ENCODE peak calls at places on chromosomes 1 and 21, in ten cellular contexts. One of them, this sample, is unnamed.

GRCh38 chr1:237913345-237913744 is 22.6 kb upstream of the ZP4 start:
- DNase-seq in LNCaP clone FGC: no peak
- DNase-seq in RWPE1: no peak
- DNase-seq in fibroblast of pulmonary artery: no peak
- DNase-seq in BJ: no peak
- DNase-seq in suprapubic skin: no peak
- DNase-seq in mesothelial cell of epicardium: no peak
- DNase-seq in HL-60: no peak
- DNase-seq in adrenal gland: no peak
- DNase-seq in choroid plexus epithelial cell: no peak
- DNase-seq in this sample: no peak

GRCh38 chr21:39788383-39788782 is 43.4 kb downstream of the IGSF5 start:
- DNase-seq in LNCaP clone FGC: peak
- DNase-seq in RWPE1: peak
- DNase-seq in fibroblast of pulmonary artery: peak
- DNase-seq in BJ: peak
- DNase-seq in suprapubic skin: peak
- DNase-seq in mesothelial cell of epicardium: peak
- DNase-seq in HL-60: no peak
- DNase-seq in adrenal gland: peak
- DNase-seq in choroid plexus epithelial cell: peak
- DNase-seq in this sample: peak

GRCh38 chr1:67201891-67202290 is 35.6 kb downstream of the IL23R start:
- DNase-seq in LNCaP clone FGC: no peak
- DNase-seq in RWPE1: no peak
- DNase-seq in fibroblast of pulmonary artery: no peak
- DNase-seq in BJ: no peak
- DNase-seq in suprapubic skin: no peak
- DNase-seq in mesothelial cell of epicardium: no peak
- DNase-seq in HL-60: no peak
- DNase-seq in adrenal gland: no peak
- DNase-seq in choroid plexus epithelial cell: no peak
- DNase-seq in this sample: no peak

GRCh38 chr1:54551891-54552290 is 3.9 kb downstream of the ACOT11 start:
- DNase-seq in LNCaP clone FGC: no peak
- DNase-seq in RWPE1: no peak
- DNase-seq in fibroblast of pulmonary artery: no peak
- DNase-seq in BJ: no peak
- DNase-seq in suprapubic skin: no peak
- DNase-seq in mesothelial cell of epicardium: no peak
- DNase-seq in HL-60: no peak
- DNase-seq in adrenal gland: no peak
- DNase-seq in choroid plexus epithelial cell: no peak
- DNase-seq in this sample: no peak

GRCh38 chr1:151888972-151889570 is 20.2 kb downstream of the THEM4 start:
- DNase-seq in LNCaP clone FGC: no peak
- DNase-seq in RWPE1: peak
- DNase-seq in fibroblast of pulmonary artery: no peak
- DNase-seq in BJ: no peak
- DNase-seq in suprapubic skin: no peak
- DNase-seq in mesothelial cell of epicardium: no peak
- DNase-seq in HL-60: no peak
- DNase-seq in adrenal gland: no peak
- DNase-seq in choroid plexus epithelial cell: peak
- DNase-seq in this sample: no peak

GRCh38 chr1:116255933-116256649 is 117.0 kb upstream of the ATP1A1 start:
- DNase-seq in LNCaP clone FGC: no peak
- DNase-seq in RWPE1: no peak
- DNase-seq in fibroblast of pulmonary artery: no peak
- DNase-seq in BJ: no peak
- DNase-seq in suprapubic skin: no peak
- DNase-seq in mesothelial cell of epicardium: no peak
- DNase-seq in HL-60: no peak
- DNase-seq in adrenal gland: no peak
- DNase-seq in choroid plexus epithelial cell: peak
- DNase-seq in this sample: no peak

GRCh38 chr1:12153181-12153785 is 13.5 kb upstream of the TNFRSF1B start:
- DNase-seq in LNCaP clone FGC: no peak
- DNase-seq in RWPE1: no peak
- DNase-seq in fibroblast of pulmonary artery: peak
- DNase-seq in BJ: peak
- DNase-seq in suprapubic skin: no peak
- DNase-seq in mesothelial cell of epicardium: no peak
- DNase-seq in HL-60: no peak
- DNase-seq in adrenal gland: peak
- DNase-seq in choroid plexus epithelial cell: peak
- DNase-seq in this sample: no peak

GRCh38 chr1:225965231-225965630 is 24.2 kb upstream of the LEFTY2 start:
- DNase-seq in LNCaP clone FGC: no peak
- DNase-seq in RWPE1: no peak
- DNase-seq in fibroblast of pulmonary artery: no peak
- DNase-seq in BJ: no peak
- DNase-seq in suprapubic skin: no peak
- DNase-seq in mesothelial cell of epicardium: no peak
- DNase-seq in HL-60: no peak
- DNase-seq in adrenal gland: no peak
- DNase-seq in choroid plexus epithelial cell: no peak
- DNase-seq in this sample: no peak

GRCh38 chr1:9346566-9346965 is 53.9 kb downstream of the SPSB1 start:
- DNase-seq in LNCaP clone FGC: no peak
- DNase-seq in RWPE1: no peak
- DNase-seq in fibroblast of pulmonary artery: no peak
- DNase-seq in BJ: no peak
- DNase-seq in suprapubic skin: no peak
- DNase-seq in mesothelial cell of epicardium: no peak
- DNase-seq in HL-60: no peak
- DNase-seq in adrenal gland: no peak
- DNase-seq in choroid plexus epithelial cell: no peak
- DNase-seq in this sample: no peak

GRCh38 chr1:62784509-62785365 is 805 bp downstream of the ATG4C start:
- DNase-seq in LNCaP clone FGC: no peak
- DNase-seq in RWPE1: peak
- DNase-seq in fibroblast of pulmonary artery: peak
- DNase-seq in BJ: no peak
- DNase-seq in suprapubic skin: no peak
- DNase-seq in mesothelial cell of epicardium: no peak
- DNase-seq in HL-60: no peak
- DNase-seq in adrenal gland: no peak
- DNase-seq in choroid plexus epithelial cell: peak
- DNase-seq in this sample: no peak

GRCh38 chr1:156577512-156577911 is 2.0 kb upstream of the TTC24 start:
- DNase-seq in LNCaP clone FGC: no peak
- DNase-seq in RWPE1: no peak
- DNase-seq in fibroblast of pulmonary artery: no peak
- DNase-seq in BJ: no peak
- DNase-seq in suprapubic skin: no peak
- DNase-seq in mesothelial cell of epicardium: no peak
- DNase-seq in HL-60: no peak
- DNase-seq in adrenal gland: no peak
- DNase-seq in choroid plexus epithelial cell: no peak
- DNase-seq in this sample: no peak

GRCh38 chr1:59276317-59276914 is 20.5 kb upstream of the FGGY start:
- DNase-seq in LNCaP clone FGC: no peak
- DNase-seq in RWPE1: no peak
- DNase-seq in fibroblast of pulmonary artery: peak
- DNase-seq in BJ: no peak
- DNase-seq in suprapubic skin: no peak
- DNase-seq in mesothelial cell of epicardium: no peak
- DNase-seq in HL-60: no peak
- DNase-seq in adrenal gland: no peak
- DNase-seq in choroid plexus epithelial cell: no peak
- DNase-seq in this sample: no peak

GRCh38 chr1:32364836-32365235 is 2.5 kb downstream of the TSSK3 start:
- DNase-seq in LNCaP clone FGC: no peak
- DNase-seq in RWPE1: no peak
- DNase-seq in fibroblast of pulmonary artery: no peak
- DNase-seq in BJ: no peak
- DNase-seq in suprapubic skin: no peak
- DNase-seq in mesothelial cell of epicardium: no peak
- DNase-seq in HL-60: no peak
- DNase-seq in adrenal gland: no peak
- DNase-seq in choroid plexus epithelial cell: no peak
- DNase-seq in this sample: no peak

GRCh38 chr1:32363713-32364112 is 1.4 kb downstream of the TSSK3 start:
- DNase-seq in LNCaP clone FGC: no peak
- DNase-seq in RWPE1: no peak
- DNase-seq in fibroblast of pulmonary artery: no peak
- DNase-seq in BJ: no peak
- DNase-seq in suprapubic skin: no peak
- DNase-seq in mesothelial cell of epicardium: no peak
- DNase-seq in HL-60: no peak
- DNase-seq in adrenal gland: no peak
- DNase-seq in choroid plexus epithelial cell: no peak
- DNase-seq in this sample: no peak

GRCh38 chr1:32361308-32361673 is 994 bp downstream of the FAM229A start:
- DNase-seq in LNCaP clone FGC: no peak
- DNase-seq in RWPE1: no peak
- DNase-seq in fibroblast of pulmonary artery: no peak
- DNase-seq in BJ: no peak
- DNase-seq in suprapubic skin: no peak
- DNase-seq in mesothelial cell of epicardium: no peak
- DNase-seq in HL-60: no peak
- DNase-seq in adrenal gland: no peak
- DNase-seq in choroid plexus epithelial cell: no peak
- DNase-seq in this sample: no peak

GRCh38 chr1:32361674-32362473 is 411 bp downstream of the FAM229A start:
- DNase-seq in LNCaP clone FGC: no peak
- DNase-seq in RWPE1: no peak
- DNase-seq in fibroblast of pulmonary artery: peak
- DNase-seq in BJ: no peak
- DNase-seq in suprapubic skin: peak
- DNase-seq in mesothelial cell of epicardium: peak
- DNase-seq in HL-60: no peak
- DNase-seq in adrenal gland: peak
- DNase-seq in choroid plexus epithelial cell: peak
- DNase-seq in this sample: no peak

GRCh38 chr1:32362474-32363313 is at the start of the genes FAM229A and TSSK3:
- DNase-seq in LNCaP clone FGC: no peak
- DNase-seq in RWPE1: no peak
- DNase-seq in fibroblast of pulmonary artery: no peak
- DNase-seq in BJ: no peak
- DNase-seq in suprapubic skin: no peak
- DNase-seq in mesothelial cell of epicardium: no peak
- DNase-seq in HL-60: no peak
- DNase-seq in adrenal gland: no peak
- DNase-seq in choroid plexus epithelial cell: no peak
- DNase-seq in this sample: no peak
- TF ChIP-seq CTCF in LNCaP clone FGC: no peak
- TF ChIP-seq CTCF in RWPE1: no peak
- TF ChIP-seq CTCF in fibroblast of pulmonary artery: no peak
- TF ChIP-seq CTCF in BJ: no peak
- TF ChIP-seq CTCF in suprapubic skin: no peak
- TF ChIP-seq CTCF in mesothelial cell of epicardium: peak
- TF ChIP-seq CTCF in HL-60: no peak
- TF ChIP-seq CTCF in adrenal gland: no peak
- TF ChIP-seq CTCF in choroid plexus epithelial cell: no peak
- TF ChIP-seq CTCF in this sample: no peak

DNA sequence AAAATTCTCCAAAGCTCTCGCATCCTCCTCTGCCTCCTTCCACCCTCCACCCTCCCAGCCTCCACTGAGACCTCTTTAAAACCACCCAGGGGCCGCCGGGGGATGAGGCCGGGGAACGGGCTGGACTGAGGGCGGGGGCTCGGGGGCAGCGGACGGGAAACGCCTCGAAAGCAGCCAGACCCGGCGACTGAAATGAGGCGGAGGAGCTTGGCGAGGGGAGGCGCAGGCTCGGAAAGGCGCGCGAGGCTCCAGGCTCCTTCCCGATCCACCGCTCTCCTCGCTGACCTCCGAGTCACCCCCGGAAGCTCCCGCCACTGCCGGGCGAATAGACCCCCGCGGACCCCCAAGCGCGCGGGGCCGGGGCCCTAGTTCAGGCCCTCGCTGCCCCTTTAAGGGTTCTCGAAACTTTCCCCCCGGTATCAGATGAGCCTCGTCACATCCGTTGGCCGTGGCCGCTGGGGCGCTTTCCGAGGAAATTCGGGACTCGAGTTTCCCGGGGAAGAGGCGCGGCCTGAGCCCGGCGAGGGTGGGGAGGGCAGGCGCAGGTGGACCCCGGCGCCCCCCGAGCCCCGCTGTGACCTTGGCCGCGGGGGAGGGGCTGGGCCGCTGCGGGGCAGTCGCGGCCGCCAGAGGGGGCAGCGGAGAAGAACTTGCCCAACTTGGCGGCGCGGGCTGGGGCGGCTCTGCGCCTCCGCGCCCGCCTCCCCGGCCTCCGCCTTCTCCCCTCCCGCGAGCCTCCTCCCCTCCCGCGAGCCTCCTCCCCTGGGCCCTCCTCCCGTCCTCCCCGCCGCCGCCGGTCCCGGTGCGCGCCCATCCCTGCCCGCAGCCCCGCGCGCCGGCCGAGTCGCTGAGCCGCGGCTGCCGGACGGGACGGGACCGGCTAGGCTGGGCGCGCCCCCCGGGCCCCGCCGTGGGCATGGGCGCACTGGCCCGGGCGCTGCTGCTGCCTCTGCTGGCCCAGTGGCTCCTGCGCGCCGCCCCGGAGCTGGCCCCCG is at the start of gene BACE2:
- DNase-seq in LNCaP clone FGC: no peak
- DNase-seq in RWPE1: peak
- DNase-seq in fibroblast of pulmonary artery: peak
- DNase-seq in BJ: no peak
- DNase-seq in suprapubic skin: peak
- DNase-seq in mesothelial cell of epicardium: peak
- DNase-seq in HL-60: peak
- DNase-seq in adrenal gland: peak
- DNase-seq in choroid plexus epithelial cell: peak
- DNase-seq in this sample: peak
- TF ChIP-seq CTCF in LNCaP clone FGC: peak
- TF ChIP-seq CTCF in RWPE1: peak
- TF ChIP-seq CTCF in fibroblast of pulmonary artery: peak
- TF ChIP-seq CTCF in BJ: peak
- TF ChIP-seq CTCF in suprapubic skin: peak
- TF ChIP-seq CTCF in mesothelial cell of epicardium: peak
- TF ChIP-seq CTCF in HL-60: no peak
- TF ChIP-seq CTCF in adrenal gland: no peak
- TF ChIP-seq CTCF in choroid plexus epithelial cell: peak
- TF ChIP-seq CTCF in this sample: peak

GRCh38 chr1:6002714-6003501 is 10.7 kb upstream of the NPHP4 start:
- DNase-seq in LNCaP clone FGC: no peak
- DNase-seq in RWPE1: no peak
- DNase-seq in fibroblast of pulmonary artery: no peak
- DNase-seq in BJ: no peak
- DNase-seq in suprapubic skin: peak
- DNase-seq in mesothelial cell of epicardium: no peak
- DNase-seq in HL-60: no peak
- DNase-seq in adrenal gland: peak
- DNase-seq in choroid plexus epithelial cell: no peak
- DNase-seq in this sample: peak
- TF ChIP-seq CTCF in LNCaP clone FGC: no peak
- TF ChIP-seq CTCF in RWPE1: no peak
- TF ChIP-seq CTCF in fibroblast of pulmonary artery: no peak
- TF ChIP-seq CTCF in BJ: no peak
- TF ChIP-seq CTCF in suprapubic skin: no peak
- TF ChIP-seq CTCF in mesothelial cell of epicardium: no peak
- TF ChIP-seq CTCF in HL-60: no peak
- TF ChIP-seq CTCF in adrenal gland: no peak
- TF ChIP-seq CTCF in choroid plexus epithelial cell: no peak
- TF ChIP-seq CTCF in this sample: no peak

DNA sequence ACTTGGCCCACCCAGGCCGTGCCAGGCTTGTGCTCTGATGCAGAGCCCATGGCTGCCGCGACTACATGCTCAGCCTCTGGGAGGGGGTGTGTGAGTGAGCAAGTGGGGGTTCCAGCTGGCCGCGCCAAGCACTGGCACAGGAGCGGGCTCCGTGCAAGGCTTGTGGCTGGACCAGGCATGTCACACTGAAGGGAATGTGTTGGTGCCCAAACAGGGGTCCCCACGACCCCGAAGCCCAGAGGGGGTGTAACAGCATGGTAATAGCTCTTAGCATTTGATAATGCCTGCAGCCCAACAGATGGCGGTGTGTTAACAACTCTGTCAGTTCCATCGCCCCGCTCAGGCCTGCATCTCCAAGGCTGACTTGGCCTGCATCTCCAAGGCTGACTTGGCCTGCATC is 38.3 kb upstream of the CD46 start:
- DNase-seq in LNCaP clone FGC: no peak
- DNase-seq in RWPE1: no peak
- DNase-seq in fibroblast of pulmonary artery: no peak
- DNase-seq in BJ: no peak
- DNase-seq in suprapubic skin: no peak
- DNase-seq in mesothelial cell of epicardium: no peak
- DNase-seq in HL-60: no peak
- DNase-seq in adrenal gland: no peak
- DNase-seq in choroid plexus epithelial cell: peak
- DNase-seq in this sample: no peak
- TF ChIP-seq CTCF in LNCaP clone FGC: no peak
- TF ChIP-seq CTCF in RWPE1: no peak
- TF ChIP-seq CTCF in fibroblast of pulmonary artery: no peak
- TF ChIP-seq CTCF in BJ: no peak
- TF ChIP-seq CTCF in suprapubic skin: no peak
- TF ChIP-seq CTCF in mesothelial cell of epicardium: no peak
- TF ChIP-seq CTCF in HL-60: no peak
- TF ChIP-seq CTCF in adrenal gland: no peak
- TF ChIP-seq CTCF in choroid plexus epithelial cell: no peak
- TF ChIP-seq CTCF in this sample: no peak

This sample was measured in RWPE2.